ENCODE peak calls at places on chromosome 1, in nine cellular contexts. One of them, this sample, is unnamed.

GRCh38 chr1:150972417-150972940 is 2.2 kb downstream of the CERS2 start:
- DNase-seq in AG04449: no peak
- DNase-seq in naive thymus-derived CD4-positive, alpha-beta T cell: no peak
- DNase-seq in MM.1S: no peak
- DNase-seq in psoas muscle: no peak
- DNase-seq in fibroblast of mammary gland: no peak
- DNase-seq in IMR-90: no peak
- DNase-seq in endothelial cell of umbilical vein: no peak
- DNase-seq in cardiac muscle cell: no peak
- DNase-seq in this sample: no peak

GRCh38 chr1:119338757-119339156 is 29.8 kb upstream of the HAO2 start:
- DNase-seq in AG04449: no peak
- DNase-seq in naive thymus-derived CD4-positive, alpha-beta T cell: no peak
- DNase-seq in MM.1S: no peak
- DNase-seq in psoas muscle: no peak
- DNase-seq in fibroblast of mammary gland: no peak
- DNase-seq in IMR-90: no peak
- DNase-seq in endothelial cell of umbilical vein: no peak
- DNase-seq in cardiac muscle cell: no peak
- DNase-seq in this sample: no peak

GRCh38 chr1:11804666-11805453 is 904 bp downstream of the MTHFR start:
- DNase-seq in AG04449: no peak
- DNase-seq in naive thymus-derived CD4-positive, alpha-beta T cell: peak
- DNase-seq in MM.1S: peak
- DNase-seq in psoas muscle: peak
- DNase-seq in fibroblast of mammary gland: peak
- DNase-seq in IMR-90: peak
- DNase-seq in endothelial cell of umbilical vein: peak
- DNase-seq in cardiac muscle cell: peak
- DNase-seq in this sample: peak

GRCh38 chr1:56831874-56832693 is 12.9 kb upstream of the FYB2 start:
- DNase-seq in AG04449: peak
- DNase-seq in naive thymus-derived CD4-positive, alpha-beta T cell: peak
- DNase-seq in MM.1S: peak
- DNase-seq in psoas muscle: peak
- DNase-seq in fibroblast of mammary gland: peak
- DNase-seq in IMR-90: peak
- DNase-seq in endothelial cell of umbilical vein: peak
- DNase-seq in cardiac muscle cell: peak
- DNase-seq in this sample: peak

GRCh38 chr1:88973520-88974137 is 18.8 kb downstream of the KYAT3 start:
- DNase-seq in AG04449: no peak
- DNase-seq in naive thymus-derived CD4-positive, alpha-beta T cell: no peak
- DNase-seq in MM.1S: peak
- DNase-seq in psoas muscle: no peak
- DNase-seq in fibroblast of mammary gland: peak
- DNase-seq in IMR-90: peak
- DNase-seq in endothelial cell of umbilical vein: peak
- DNase-seq in cardiac muscle cell: peak
- DNase-seq in this sample: peak

GRCh38 chr1:212379366-212379765 is 35.3 kb downstream of the PACC1 start:
- DNase-seq in AG04449: no peak
- DNase-seq in naive thymus-derived CD4-positive, alpha-beta T cell: no peak
- DNase-seq in MM.1S: no peak
- DNase-seq in psoas muscle: no peak
- DNase-seq in fibroblast of mammary gland: no peak
- DNase-seq in IMR-90: no peak
- DNase-seq in endothelial cell of umbilical vein: no peak
- DNase-seq in cardiac muscle cell: no peak
- DNase-seq in this sample: no peak

GRCh38 chr1:9823943-9824701 is at the start of gene CLSTN1:
- DNase-seq in AG04449: no peak
- DNase-seq in naive thymus-derived CD4-positive, alpha-beta T cell: peak
- DNase-seq in MM.1S: peak
- DNase-seq in psoas muscle: peak
- DNase-seq in fibroblast of mammary gland: peak
- DNase-seq in IMR-90: peak
- DNase-seq in endothelial cell of umbilical vein: peak
- DNase-seq in cardiac muscle cell: peak
- DNase-seq in this sample: peak

GRCh38 chr1:117574206-117574835 is 31.5 kb upstream of the TENT5C start:
- DNase-seq in AG04449: no peak
- DNase-seq in naive thymus-derived CD4-positive, alpha-beta T cell: no peak
- DNase-seq in MM.1S: no peak
- DNase-seq in psoas muscle: no peak
- DNase-seq in fibroblast of mammary gland: no peak
- DNase-seq in IMR-90: no peak
- DNase-seq in endothelial cell of umbilical vein: no peak
- DNase-seq in cardiac muscle cell: no peak
- DNase-seq in this sample: no peak

GRCh38 chr1:180181048-180181447 is 26.4 kb downstream of the QSOX1 start:
- DNase-seq in AG04449: no peak
- DNase-seq in naive thymus-derived CD4-positive, alpha-beta T cell: no peak
- DNase-seq in MM.1S: no peak
- DNase-seq in psoas muscle: no peak
- DNase-seq in fibroblast of mammary gland: peak
- DNase-seq in IMR-90: no peak
- DNase-seq in endothelial cell of umbilical vein: peak
- DNase-seq in cardiac muscle cell: no peak
- DNase-seq in this sample: no peak

GRCh38 chr1:37807220-37807554 is 403 bp upstream of the C1orf122 start:
- DNase-seq in AG04449: no peak
- DNase-seq in naive thymus-derived CD4-positive, alpha-beta T cell: no peak
- DNase-seq in MM.1S: peak
- DNase-seq in psoas muscle: no peak
- DNase-seq in fibroblast of mammary gland: no peak
- DNase-seq in IMR-90: no peak
- DNase-seq in endothelial cell of umbilical vein: no peak
- DNase-seq in cardiac muscle cell: no peak
- DNase-seq in this sample: no peak

GRCh38 chr1:46677339-46677738 is 5.7 kb downstream of the TEX38 start:
- DNase-seq in AG04449: no peak
- DNase-seq in naive thymus-derived CD4-positive, alpha-beta T cell: no peak
- DNase-seq in MM.1S: no peak
- DNase-seq in psoas muscle: no peak
- DNase-seq in fibroblast of mammary gland: no peak
- DNase-seq in IMR-90: no peak
- DNase-seq in endothelial cell of umbilical vein: no peak
- DNase-seq in cardiac muscle cell: no peak
- DNase-seq in this sample: no peak

GRCh38 chr1:56062625-56063024 is 516.7 kb downstream of the PLPP3 start:
- DNase-seq in AG04449: no peak
- DNase-seq in naive thymus-derived CD4-positive, alpha-beta T cell: no peak
- DNase-seq in MM.1S: no peak
- DNase-seq in psoas muscle: no peak
- DNase-seq in fibroblast of mammary gland: no peak
- DNase-seq in IMR-90: no peak
- DNase-seq in endothelial cell of umbilical vein: no peak
- DNase-seq in cardiac muscle cell: no peak
- DNase-seq in this sample: no peak

GRCh38 chr1:41802532-41803501 is 115.9 kb downstream of the HIVEP3 start:
- DNase-seq in AG04449: no peak
- DNase-seq in naive thymus-derived CD4-positive, alpha-beta T cell: peak
- DNase-seq in MM.1S: peak
- DNase-seq in psoas muscle: peak
- DNase-seq in fibroblast of mammary gland: no peak
- DNase-seq in IMR-90: no peak
- DNase-seq in endothelial cell of umbilical vein: no peak
- DNase-seq in cardiac muscle cell: no peak
- DNase-seq in this sample: peak

GRCh38 chr1:171257207-171258052 is 9.1 kb downstream of the FMO1 start:
- DNase-seq in AG04449: no peak
- DNase-seq in naive thymus-derived CD4-positive, alpha-beta T cell: no peak
- DNase-seq in MM.1S: peak
- DNase-seq in psoas muscle: peak
- DNase-seq in fibroblast of mammary gland: peak
- DNase-seq in IMR-90: no peak
- DNase-seq in endothelial cell of umbilical vein: no peak
- DNase-seq in cardiac muscle cell: peak
- DNase-seq in this sample: no peak

GRCh38 chr1:40784771-40785151 is 1.2 kb downstream of the KCNQ4 start:
- DNase-seq in AG04449: no peak
- DNase-seq in naive thymus-derived CD4-positive, alpha-beta T cell: no peak
- DNase-seq in MM.1S: no peak
- DNase-seq in psoas muscle: no peak
- DNase-seq in fibroblast of mammary gland: no peak
- DNase-seq in IMR-90: no peak
- DNase-seq in endothelial cell of umbilical vein: no peak
- DNase-seq in cardiac muscle cell: no peak
- DNase-seq in this sample: no peak
- H3K4me3 ChIP-seq in AG04449: no peak
- H3K4me3 ChIP-seq in naive thymus-derived CD4-positive, alpha-beta T cell: no peak
- H3K4me3 ChIP-seq in MM.1S: no peak
- H3K4me3 ChIP-seq in psoas muscle: peak
- H3K4me3 ChIP-seq in fibroblast of mammary gland: no peak
- H3K4me3 ChIP-seq in IMR-90: no peak
- H3K4me3 ChIP-seq in endothelial cell of umbilical vein: no peak
- H3K4me3 ChIP-seq in cardiac muscle cell: no peak
- H3K4me3 ChIP-seq in this sample: peak

DNA sequence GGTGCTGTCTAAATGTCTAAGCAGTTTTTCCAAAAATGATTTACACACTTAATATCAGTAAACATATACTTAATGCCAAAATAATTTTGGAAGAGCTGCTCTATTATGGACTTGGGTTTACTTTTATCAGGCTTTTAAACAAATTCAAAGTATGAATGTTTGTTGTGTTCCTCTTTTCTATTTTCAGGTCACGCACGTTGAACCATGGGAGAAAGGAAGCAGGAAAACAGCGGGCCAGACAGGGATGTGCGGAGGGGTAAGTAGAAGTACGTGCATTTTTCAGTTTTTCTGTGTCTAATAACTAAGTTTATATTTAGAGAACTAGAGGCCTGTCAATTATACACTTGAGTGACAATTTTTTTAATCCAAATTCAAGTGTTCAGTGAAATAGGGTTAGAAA is 3.4 kb downstream of the PRPF38B start:
- DNase-seq in AG04449: no peak
- DNase-seq in naive thymus-derived CD4-positive, alpha-beta T cell: no peak
- DNase-seq in MM.1S: no peak
- DNase-seq in psoas muscle: no peak
- DNase-seq in fibroblast of mammary gland: no peak
- DNase-seq in IMR-90: no peak
- DNase-seq in endothelial cell of umbilical vein: no peak
- DNase-seq in cardiac muscle cell: no peak
- DNase-seq in this sample: no peak
- H3K4me3 ChIP-seq in AG04449: no peak
- H3K4me3 ChIP-seq in naive thymus-derived CD4-positive, alpha-beta T cell: peak
- H3K4me3 ChIP-seq in MM.1S: no peak
- H3K4me3 ChIP-seq in psoas muscle: peak
- H3K4me3 ChIP-seq in fibroblast of mammary gland: no peak
- H3K4me3 ChIP-seq in IMR-90: no peak
- H3K4me3 ChIP-seq in endothelial cell of umbilical vein: no peak
- H3K4me3 ChIP-seq in cardiac muscle cell: no peak
- H3K4me3 ChIP-seq in this sample: no peak

DNA sequence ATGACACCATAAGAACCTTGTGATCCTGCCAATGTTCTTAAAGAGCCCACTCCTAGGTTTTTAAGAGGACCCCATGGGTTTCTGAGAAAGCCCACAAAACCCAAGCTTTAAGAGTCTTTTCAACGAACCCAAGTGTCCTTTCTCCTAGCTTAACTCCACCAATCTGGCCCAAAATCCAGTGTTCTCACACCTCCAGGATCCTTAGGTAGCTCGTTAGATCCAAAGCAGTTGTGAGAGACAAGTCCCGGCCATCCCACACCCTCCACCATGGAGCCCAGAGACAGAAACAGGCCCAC is 1.7 kb downstream of the DENND4B start:
- DNase-seq in AG04449: no peak
- DNase-seq in naive thymus-derived CD4-positive, alpha-beta T cell: no peak
- DNase-seq in MM.1S: no peak
- DNase-seq in psoas muscle: no peak
- DNase-seq in fibroblast of mammary gland: no peak
- DNase-seq in IMR-90: no peak
- DNase-seq in endothelial cell of umbilical vein: no peak
- DNase-seq in cardiac muscle cell: no peak
- DNase-seq in this sample: no peak
- H3K4me3 ChIP-seq in AG04449: peak
- H3K4me3 ChIP-seq in naive thymus-derived CD4-positive, alpha-beta T cell: peak
- H3K4me3 ChIP-seq in MM.1S: peak
- H3K4me3 ChIP-seq in psoas muscle: peak
- H3K4me3 ChIP-seq in fibroblast of mammary gland: no peak
- H3K4me3 ChIP-seq in IMR-90: no peak
- H3K4me3 ChIP-seq in endothelial cell of umbilical vein: no peak
- H3K4me3 ChIP-seq in cardiac muscle cell: peak
- H3K4me3 ChIP-seq in this sample: peak

GRCh38 chr1:244231193-244231571 is 180.1 kb downstream of the ZBTB18 start:
- DNase-seq in AG04449: no peak
- DNase-seq in naive thymus-derived CD4-positive, alpha-beta T cell: no peak
- DNase-seq in MM.1S: no peak
- DNase-seq in psoas muscle: peak
- DNase-seq in fibroblast of mammary gland: peak
- DNase-seq in IMR-90: no peak
- DNase-seq in endothelial cell of umbilical vein: no peak
- DNase-seq in cardiac muscle cell: peak
- DNase-seq in this sample: no peak

GRCh38 chr1:244236101-244236500 is 185.0 kb downstream of the ZBTB18 start:
- DNase-seq in AG04449: no peak
- DNase-seq in naive thymus-derived CD4-positive, alpha-beta T cell: no peak
- DNase-seq in MM.1S: no peak
- DNase-seq in psoas muscle: no peak
- DNase-seq in fibroblast of mammary gland: no peak
- DNase-seq in IMR-90: peak
- DNase-seq in endothelial cell of umbilical vein: peak
- DNase-seq in cardiac muscle cell: no peak
- DNase-seq in this sample: no peak

GRCh38 chr1:244230470-244230869 is 179.4 kb downstream of the ZBTB18 start:
- DNase-seq in AG04449: no peak
- DNase-seq in naive thymus-derived CD4-positive, alpha-beta T cell: no peak
- DNase-seq in MM.1S: no peak
- DNase-seq in psoas muscle: no peak
- DNase-seq in fibroblast of mammary gland: no peak
- DNase-seq in IMR-90: no peak
- DNase-seq in endothelial cell of umbilical vein: no peak
- DNase-seq in cardiac muscle cell: no peak
- DNase-seq in this sample: no peak

GRCh38 chr1:244234009-244234643 is 183.0 kb downstream of the ZBTB18 start:
- DNase-seq in AG04449: no peak
- DNase-seq in naive thymus-derived CD4-positive, alpha-beta T cell: no peak
- DNase-seq in MM.1S: no peak
- DNase-seq in psoas muscle: peak
- DNase-seq in fibroblast of mammary gland: no peak
- DNase-seq in IMR-90: no peak
- DNase-seq in endothelial cell of umbilical vein: no peak
- DNase-seq in cardiac muscle cell: no peak
- DNase-seq in this sample: peak

DNA sequence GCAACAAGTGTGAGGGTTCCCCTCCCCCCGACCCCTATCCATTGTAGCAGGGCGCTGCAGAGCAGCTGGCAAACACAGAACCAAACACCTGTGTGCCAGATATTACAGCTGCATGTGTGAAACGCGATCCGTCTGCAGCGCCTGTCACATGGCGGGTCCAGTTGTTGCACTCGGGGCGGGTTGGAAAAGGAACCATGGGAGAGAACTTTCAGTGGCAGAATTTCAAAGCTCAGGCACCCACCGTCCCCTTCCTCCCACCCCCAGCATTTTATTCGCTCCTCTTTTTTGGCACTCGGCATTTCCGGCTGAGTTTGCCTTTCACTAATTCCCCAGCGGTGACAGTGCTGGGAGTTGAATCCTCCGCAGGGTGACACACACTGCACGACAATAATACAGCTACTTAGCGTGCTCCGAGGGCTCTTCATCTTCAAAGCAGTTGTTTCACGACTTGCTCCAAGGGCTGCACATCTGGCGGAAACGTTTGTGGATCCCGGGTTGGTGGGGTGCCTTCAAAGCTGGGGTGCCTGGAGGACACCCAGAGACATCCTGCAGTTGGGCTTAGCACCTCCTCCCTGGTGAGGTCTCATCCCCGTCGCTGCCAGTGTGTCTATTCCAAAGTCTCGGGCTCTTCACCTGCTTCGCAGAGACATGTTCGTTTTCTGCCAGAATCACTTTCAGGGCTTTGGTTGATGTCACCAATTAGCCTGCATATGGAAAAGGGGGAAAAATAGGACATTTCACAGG is 180.7 kb downstream of the ZBTB18 start:
- DNase-seq in AG04449: no peak
- DNase-seq in naive thymus-derived CD4-positive, alpha-beta T cell: no peak
- DNase-seq in MM.1S: no peak
- DNase-seq in psoas muscle: peak
- DNase-seq in fibroblast of mammary gland: peak
- DNase-seq in IMR-90: peak
- DNase-seq in endothelial cell of umbilical vein: no peak
- DNase-seq in cardiac muscle cell: peak
- DNase-seq in this sample: no peak
- H3K4me3 ChIP-seq in AG04449: peak
- H3K4me3 ChIP-seq in naive thymus-derived CD4-positive, alpha-beta T cell: no peak
- H3K4me3 ChIP-seq in MM.1S: no peak
- H3K4me3 ChIP-seq in psoas muscle: peak
- H3K4me3 ChIP-seq in fibroblast of mammary gland: peak
- H3K4me3 ChIP-seq in IMR-90: no peak
- H3K4me3 ChIP-seq in endothelial cell of umbilical vein: no peak
- H3K4me3 ChIP-seq in cardiac muscle cell: no peak
- H3K4me3 ChIP-seq in this sample: no peak